ENCODE peak calls at places on chromosomes 16 and 17, in eight cellular contexts. T is fibroblast of lung; V is hepatocyte; Q is spleen; G is CD8-positive, alpha-beta T cell; X is adrenal gland; D is left ventricle myocardium inferior; Z is psoas muscle. W is an unnamed sample.
A peak's percentile ranks its signal among the peaks of the same experiment; 100 is the strongest.

GRCh38 chr16:67718668-67719047 is 458 bp downstream of the GFOD2 start:
- DNase-seq in T (no peak), V (no peak), Q (no peak), G (no peak), X (no peak), D (no peak), Z (no peak), W (no peak)

GRCh38 chr17:50151937-50152547 is 1.6 kb upstream of the PPP1R9B start:
- DNase-seq in T (peak; percentile 88), V (peak; percentile 91), Q (peak; percentile 93), G (no peak), X (peak; percentile 86), D (peak; percentile 87), Z (peak; percentile 82), W (peak; percentile 87)

GRCh38 chr16:87956169-87956770 is 5.0 kb downstream of the BANP start:
- DNase-seq in T (peak; percentile 71), V (peak; percentile 67), Q (peak; percentile 88), G (peak; percentile 60), X (no peak), D (peak; percentile 50), Z (no peak), W (peak; percentile 75)

GRCh38 chr16:4859190-4859899 is 12.1 kb downstream of the UBN1 start:
- DNase-seq in T (peak; percentile 48), V (no peak), Q (no peak), G (no peak), X (no peak), D (no peak), Z (no peak), W (no peak)

GRCh38 chr17:44014437-44015172 is at the start of gene TMEM101:
- DNase-seq in T (peak; percentile 92), V (peak; percentile 95), Q (peak; percentile 95), G (peak; percentile 79), X (peak; percentile 92), D (peak; percentile 90), Z (peak; percentile 91), W (peak; percentile 93)

GRCh38 chr16:85327731-85328664 is 215.7 kb upstream of the CIBAR2 start:
- DNase-seq in T (peak; percentile 60), V (peak; percentile 74), Q (no peak), G (no peak), X (no peak), D (no peak), Z (no peak), W (no peak)

GRCh38 chr16:11666108-11667055 is 1.9 kb upstream of the SNN start:
- DNase-seq in T (no peak), V (no peak), Q (no peak), G (no peak), X (no peak), D (no peak), Z (no peak), W (no peak)

GRCh38 chr17:34307110-34307509 is 12.1 kb upstream of the CCL8 start:
- DNase-seq in T (no peak), V (no peak), Q (no peak), G (no peak), X (peak; percentile 22), D (peak; percentile 46), Z (peak; percentile 40), W (peak; percentile 58)

GRCh38 chr17:31530391-31530990 is 139.0 kb downstream of the RAB11FIP4 start:
- DNase-seq in T (no peak), V (no peak), Q (peak; percentile 50), G (no peak), X (no peak), D (no peak), Z (no peak), W (no peak)

GRCh38 chr16:46482895-46483294 is 138.3 kb downstream of the SHCBP1 start:
- DNase-seq in T (no peak), V (no peak), Q (no peak), G (no peak), X (no peak), D (no peak), Z (no peak), W (no peak)

GRCh38 chr16:49674255-49674980 is 181.5 kb downstream of the ZNF423 start:
- DNase-seq in T (no peak), V (no peak), Q (no peak), G (no peak), X (no peak), D (no peak), Z (no peak), W (no peak)
- H3K4me1 ChIP-seq in T (no peaks in the 10 kb centered on the region), V (no peaks in the 10 kb centered on the region), Q (no peaks in the 10 kb centered on the region), G (no peaks in the 10 kb centered on the region), X (no peaks in the 10 kb centered on the region), D (no peaks in the 10 kb centered on the region), Z (no peaks in the 10 kb centered on the region), W (no peaks in the 10 kb centered on the region)

GRCh38 chr17:4693416-4693815 is 10.5 kb downstream of the PELP1 start:
- DNase-seq in T (no peak), V (no peak), Q (no peak), G (no peak), X (no peak), D (no peak), Z (no peak), W (no peak)

GRCh38 chr17:4690745-4691144 is 13.2 kb downstream of the PELP1 start:
- DNase-seq in T (no peak), V (no peak), Q (no peak), G (no peak), X (no peak), D (no peak), Z (no peak), W (no peak)

GRCh38 chr17:4696432-4696796 is 7.5 kb downstream of the PELP1 start:
- DNase-seq in T (no peak), V (no peak), Q (no peak), G (no peak), X (no peak), D (no peak), Z (no peak), W (no peak)

DNA sequence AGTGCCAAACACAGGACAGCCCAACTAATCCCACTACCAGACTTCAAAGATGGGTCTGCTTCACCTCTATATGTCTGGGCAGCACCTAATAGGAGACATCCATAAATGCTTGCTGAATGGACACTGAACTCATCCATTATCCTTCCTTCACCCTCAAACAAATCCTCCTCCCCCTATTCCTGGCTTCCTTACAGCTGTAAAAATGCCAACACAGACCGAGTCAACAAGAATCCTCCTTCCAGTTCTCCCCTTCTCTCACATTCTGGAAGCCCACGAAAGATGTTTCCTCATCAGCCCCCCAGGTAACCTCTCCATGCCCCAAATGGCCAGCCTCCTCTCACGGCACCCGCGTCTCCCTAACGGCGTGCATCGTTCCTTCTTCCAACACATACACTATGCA is 12.3 kb downstream of the PELP1 start:
- DNase-seq in T (no peak), V (no peak), Q (no peak), G (no peak), X (no peak), D (no peak), Z (no peak), W (no peak)
- H3K36me3 ChIP-seq in T (no peaks in the 10 kb centered on the region), V (no peaks in the 10 kb centered on the region), Q (peaks cover 65% of the 10 kb centered on the region), G (peaks cover 17% of the 10 kb centered on the region), X (no peaks in the 10 kb centered on the region), D (peaks cover 24% of the 10 kb centered on the region), Z (peaks cover 1% of the 10 kb centered on the region), W (no peaks in the 10 kb centered on the region)

GRCh38 chr17:59825533-59826316 is 67.0 kb downstream of the TUBD1 start:
- DNase-seq in T (peak; percentile 91), V (no peak), Q (no peak), G (no peak), X (peak; percentile 40), D (no peak), Z (no peak), W (no peak)

GRCh38 chr17:59829217-59830006 is 63.3 kb downstream of the TUBD1 start:
- DNase-seq in T (peak; percentile 100), V (peak; percentile 87), Q (no peak), G (no peak), X (peak; percentile 84), D (no peak), Z (no peak), W (no peak)

GRCh38 chr17:59828478-59828760 is 64.3 kb downstream of the TUBD1 start:
- DNase-seq in T (no peak), V (no peak), Q (no peak), G (no peak), X (no peak), D (no peak), Z (no peak), W (no peak)

GRCh38 chr17:59827721-59828477 is 64.8 kb downstream of the TUBD1 start:
- DNase-seq in T (peak; percentile 35), V (no peak), Q (no peak), G (no peak), X (no peak), D (no peak), Z (no peak), W (no peak)

GRCh38 chr17:59826741-59827453 is 65.8 kb downstream of the TUBD1 start:
- DNase-seq in T (no peak), V (no peak), Q (no peak), G (no peak), X (no peak), D (no peak), Z (no peak), W (no peak)
- H3K4me1 ChIP-seq in T (peaks cover 42% of the 10 kb centered on the region), V (peaks cover 31% of the 10 kb centered on the region), Q (peaks cover 75% of the 10 kb centered on the region), G (peaks cover 18% of the 10 kb centered on the region), X (peaks cover 18% of the 10 kb centered on the region), D (peaks cover 32% of the 10 kb centered on the region), Z (peaks cover 37% of the 10 kb centered on the region), W (no peaks in the 10 kb centered on the region)

GRCh38 chr17:35812456-35812855 is 3.2 kb downstream of the TAF15 start:
- DNase-seq in T (no peak), V (no peak), Q (no peak), G (no peak), X (no peak), D (no peak), Z (no peak), W (no peak)

GRCh38 chr17:35819456-35819855 is 10.2 kb downstream of the TAF15 start:
- DNase-seq in T (no peak), V (no peak), Q (no peak), G (no peak), X (no peak), D (no peak), Z (no peak), W (no peak)

GRCh38 chr17:35817196-35817595 is 7.9 kb downstream of the TAF15 start:
- DNase-seq in T (no peak), V (no peak), Q (no peak), G (no peak), X (no peak), D (no peak), Z (no peak), W (no peak)

GRCh38 chr17:35821308-35821707 is 12.0 kb downstream of the TAF15 start:
- DNase-seq in T (no peak), V (no peak), Q (no peak), G (no peak), X (no peak), D (no peak), Z (no peak), W (no peak)

GRCh38 chr17:35816723-35817122 is 7.4 kb downstream of the TAF15 start:
- DNase-seq in T (no peak), V (no peak), Q (no peak), G (no peak), X (no peak), D (no peak), Z (no peak), W (no peak)
- H3K36me3 ChIP-seq in T (peaks cover 2% of the 10 kb centered on the region), V (peaks cover 5% of the 10 kb centered on the region), Q (peaks cover 59% of the 10 kb centered on the region), G (peaks cover 15% of the 10 kb centered on the region), X (no peaks in the 10 kb centered on the region), D (peaks cover 40% of the 10 kb centered on the region), Z (peaks cover 3% of the 10 kb centered on the region), W (peaks cover 45% of the 10 kb centered on the region)